ENCODE peak calls at places on chromosomes 4 and X, in four cellular contexts. E is HepG2, J is GM12878, H is H1. X is an unnamed sample.

GRCh38 chr4:128700659-128701350 is 108.7 kb upstream of the JADE1 start:
- DNase-seq in E (no peak), J (no peak), H (no peak), X (no peak)

GRCh38 chrX:15744181-15744867 is 6.3 kb downstream of the CA5B start:
- DNase-seq in E (peak), J (no peak), H (no peak), X (no peak)

GRCh38 chr4:23333946-23334878 is 555.6 kb downstream of the PPARGC1A start:
- DNase-seq in E (no peak), J (peak), H (no peak), X (peak)

GRCh38 chr4:94000559-94000958 is 172.0 kb downstream of the ATOH1 start:
- DNase-seq in E (no peak), J (no peak), H (no peak), X (no peak)

GRCh38 chr4:159153669-159154068 is 50.8 kb downstream of the RAPGEF2 start:
- DNase-seq in E (no peak), J (no peak), H (no peak), X (no peak)

GRCh38 chrX:10729000-10729399 is 108.6 kb upstream of the MID1 start:
- DNase-seq in E (no peak), J (no peak), H (no peak), X (no peak)

GRCh38 chr4:187383181-187383580 is 612.4 kb upstream of the ZFP42 start:
- DNase-seq in E (no peak), J (no peak), H (no peak), X (no peak)

GRCh38 chr4:151644625-151645024 is 116.2 kb downstream of the GATB start:
- DNase-seq in E (peak), J (no peak), H (no peak), X (peak)

GRCh38 chr4:52946811-52947210 is 84.7 kb downstream of the RASL11B start:
- DNase-seq in E (no peak), J (no peak), H (no peak), X (no peak)

GRCh38 chr4:97867557-97868091 is 275.7 kb downstream of the STPG2 start:
- DNase-seq in E (no peak), J (no peak), H (no peak), X (no peak)

GRCh38 chr4:159358226-159358625 is 255.3 kb downstream of the RAPGEF2 start:
- DNase-seq in E (no peak), J (no peak), H (no peak), X (no peak)

GRCh38 chr4:182764642-182765041 is 152.5 kb downstream of the DCTD start:
- DNase-seq in E (no peak), J (no peak), H (no peak), X (no peak)

GRCh38 chr4:124432500-124432899 is 280.0 kb downstream of the ANKRD50 start:
- DNase-seq in E (no peak), J (no peak), H (no peak), X (no peak)

GRCh38 chr4:159446266-159446976 is 343.5 kb downstream of the RAPGEF2 start:
- DNase-seq in E (peak), J (peak), H (peak), X (peak)

GRCh38 chrX:2385224-2385623 is 115.6 kb downstream of the DHRSX start:
- DNase-seq in E (no peak), J (no peak), H (no peak), X (no peak)

GRCh38 chrX:40094900-40095587 is 2.7 kb downstream of the BCOR start:
- DNase-seq in E (no peak), J (no peak), H (no peak), X (no peak)

GRCh38 chrX:38233891-38234807 is 13.5 kb upstream of the SRPX start:
- DNase-seq in E (no peak), J (no peak), H (no peak), X (no peak)

DNA sequence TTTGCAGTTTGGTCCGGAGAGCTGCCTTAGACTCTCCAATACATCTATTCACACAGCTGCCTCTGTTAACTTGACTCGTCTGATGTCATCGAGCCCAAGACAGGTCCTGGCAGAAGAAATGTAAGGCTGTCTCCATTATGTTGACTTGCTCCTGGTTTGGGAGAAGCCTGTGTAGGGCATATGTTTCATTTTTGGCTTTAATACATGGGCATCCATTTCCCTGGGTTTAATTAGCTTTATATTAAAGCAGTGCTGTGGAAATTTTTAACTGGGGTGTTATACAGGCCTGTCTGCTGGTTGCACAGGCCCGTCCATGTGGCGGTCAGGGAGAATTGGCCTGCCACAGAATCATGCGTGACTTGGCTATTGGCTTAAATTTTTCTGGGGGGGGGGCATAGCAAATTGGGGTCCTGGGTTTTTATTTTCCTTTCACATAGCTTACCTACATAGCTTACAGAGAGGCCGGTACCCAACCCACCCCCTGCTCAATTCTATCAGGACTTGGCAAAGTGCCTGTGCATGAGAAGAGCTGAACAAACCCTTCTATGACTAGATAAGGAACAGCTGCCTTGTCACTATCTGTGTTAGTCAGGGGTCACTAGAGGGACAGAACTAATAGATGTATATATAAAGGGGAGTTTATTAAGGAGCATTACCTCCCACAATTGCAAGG is 123.5 kb upstream of the WDR1 start:
- DNase-seq in E (no peak), J (no peak), H (no peak), X (peak)
- TF ChIP-seq RFX5 in E (no peak), J (no peak), H (no peak), X (no peak)

GRCh38 chr4:7803371-7803770 is 136.3 kb downstream of the AFAP1 start:
- DNase-seq in E (no peak), J (no peak), H (no peak), X (no peak)

GRCh38 chr4:7800996-7801395 is 138.7 kb downstream of the AFAP1 start:
- DNase-seq in E (no peak), J (no peak), H (no peak), X (no peak)

GRCh38 chr4:7803992-7804758 is 135.5 kb downstream of the AFAP1 start:
- DNase-seq in E (peak), J (no peak), H (peak), X (peak)

GRCh38 chr4:7800410-7800809 is 139.3 kb downstream of the AFAP1 start:
- DNase-seq in E (no peak), J (no peak), H (no peak), X (no peak)

DNA sequence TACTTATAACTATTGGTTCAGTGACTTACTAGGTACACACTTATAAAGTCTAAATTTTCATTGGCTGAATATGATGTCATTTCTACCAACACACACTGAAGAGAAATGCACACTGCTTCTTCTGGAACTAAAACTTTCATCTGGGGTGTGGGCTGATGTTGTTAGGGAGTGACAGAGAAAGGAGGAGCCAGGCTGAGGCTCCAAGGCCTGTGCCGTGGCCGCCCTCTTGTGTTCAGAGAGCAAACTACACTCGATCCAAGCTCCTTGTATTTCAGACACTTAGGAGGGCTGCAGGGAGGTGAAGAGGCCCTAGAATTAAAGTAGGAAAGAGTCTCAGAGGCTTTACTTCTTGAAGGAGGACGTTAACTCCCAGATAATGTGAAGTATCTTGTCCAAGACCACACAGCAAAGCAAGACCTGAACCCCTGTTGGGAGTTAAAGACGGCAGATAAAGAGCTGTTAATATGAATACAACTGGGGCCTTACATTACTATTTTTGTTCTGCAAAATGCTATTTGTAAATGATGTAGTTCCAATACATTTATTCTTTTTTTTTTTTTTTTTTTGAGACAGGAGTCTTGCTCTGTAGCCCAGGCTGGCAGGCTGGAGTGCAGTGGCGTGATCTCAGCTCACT is 137.5 kb downstream of the AFAP1 start:
- DNase-seq in E (peak), J (no peak), H (peak), X (peak)
- TF ChIP-seq ATF3 in E (no peak), J (no peak), H (no peak), X (no peak)

DNA sequence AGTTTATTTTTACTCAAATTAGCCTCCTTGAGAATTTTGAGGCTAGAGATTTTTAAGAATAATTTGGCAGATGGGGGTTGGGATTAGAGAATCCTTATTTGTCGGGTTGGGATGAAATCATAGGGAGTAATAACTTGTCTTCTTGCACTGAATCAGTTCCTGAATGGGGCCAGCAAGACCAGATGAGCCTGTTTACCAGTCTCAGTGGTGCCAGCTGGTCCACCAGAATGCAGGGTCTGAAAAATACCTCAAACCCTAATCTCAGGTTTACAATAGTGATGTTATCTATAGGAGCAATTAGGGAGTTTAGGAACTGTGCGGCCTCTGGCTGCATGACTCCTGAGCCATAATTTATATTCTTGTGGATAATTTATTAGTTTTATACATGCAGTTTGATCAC is 705.9 kb upstream of the AGA start:
- DNase-seq in E (no peak), J (no peak), H (no peak), X (no peak)
- TF ChIP-seq RFX5 in E (no peak), J (no peak), H (no peak), X (no peak)

DNA sequence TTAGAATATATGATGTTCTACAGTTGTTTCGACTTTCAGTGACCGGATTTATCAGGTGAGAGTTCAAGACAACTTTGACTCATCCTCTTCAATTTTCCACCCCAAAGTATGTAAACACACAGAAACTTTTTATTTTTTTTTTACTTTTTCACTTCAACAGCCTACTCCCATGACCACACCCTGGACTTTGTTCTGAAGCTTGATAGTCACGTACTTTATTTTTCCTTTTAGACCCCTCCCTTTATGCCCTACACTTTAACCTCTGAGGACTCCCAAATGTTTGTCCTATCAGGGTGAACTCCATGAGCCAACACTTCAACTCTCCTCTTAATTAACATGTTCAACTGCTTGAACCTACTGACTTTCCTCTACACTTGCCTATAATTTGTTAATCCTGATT is 2.5 kb upstream of the DDX60 start:
- DNase-seq in E (no peak), J (no peak), H (no peak), X (no peak)
- TF ChIP-seq ATF3 in E (no peak), J (no peak), H (no peak), X (no peak)

GRCh38 chr4:85498068-85498733 is 23.3 kb downstream of the ARHGAP24 start:
- DNase-seq in E (no peak), J (peak), H (no peak), X (no peak)
- TF ChIP-seq RFX5 in E (no peak), J (no peak), H (no peak), X (no peak)

DNA sequence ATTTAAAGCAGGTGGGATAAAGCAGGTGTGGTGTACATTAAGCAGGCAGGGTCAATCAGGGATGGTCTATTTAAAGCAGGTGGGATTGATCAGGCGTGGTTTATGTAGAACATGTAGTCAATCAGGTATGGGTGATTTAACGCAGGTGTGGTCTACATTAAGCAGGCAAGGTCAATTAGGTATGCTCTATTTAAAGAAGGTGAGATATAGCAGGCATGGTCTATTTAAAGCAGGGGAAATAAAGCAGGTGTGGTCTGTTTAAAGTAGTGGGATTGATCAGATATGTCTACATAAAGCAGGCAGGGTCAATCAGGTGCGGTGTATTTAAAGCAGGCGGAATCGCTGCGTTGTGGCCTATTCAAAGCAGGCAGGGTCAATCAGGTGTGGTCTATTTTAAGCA is 88.6 kb upstream of the MXRA5 start:
- DNase-seq in E (no peak), J (no peak), H (no peak), X (no peak)
- TF ChIP-seq ATF3 in E (no peak), J (no peak), H (no peak), X (no peak)

DNA sequence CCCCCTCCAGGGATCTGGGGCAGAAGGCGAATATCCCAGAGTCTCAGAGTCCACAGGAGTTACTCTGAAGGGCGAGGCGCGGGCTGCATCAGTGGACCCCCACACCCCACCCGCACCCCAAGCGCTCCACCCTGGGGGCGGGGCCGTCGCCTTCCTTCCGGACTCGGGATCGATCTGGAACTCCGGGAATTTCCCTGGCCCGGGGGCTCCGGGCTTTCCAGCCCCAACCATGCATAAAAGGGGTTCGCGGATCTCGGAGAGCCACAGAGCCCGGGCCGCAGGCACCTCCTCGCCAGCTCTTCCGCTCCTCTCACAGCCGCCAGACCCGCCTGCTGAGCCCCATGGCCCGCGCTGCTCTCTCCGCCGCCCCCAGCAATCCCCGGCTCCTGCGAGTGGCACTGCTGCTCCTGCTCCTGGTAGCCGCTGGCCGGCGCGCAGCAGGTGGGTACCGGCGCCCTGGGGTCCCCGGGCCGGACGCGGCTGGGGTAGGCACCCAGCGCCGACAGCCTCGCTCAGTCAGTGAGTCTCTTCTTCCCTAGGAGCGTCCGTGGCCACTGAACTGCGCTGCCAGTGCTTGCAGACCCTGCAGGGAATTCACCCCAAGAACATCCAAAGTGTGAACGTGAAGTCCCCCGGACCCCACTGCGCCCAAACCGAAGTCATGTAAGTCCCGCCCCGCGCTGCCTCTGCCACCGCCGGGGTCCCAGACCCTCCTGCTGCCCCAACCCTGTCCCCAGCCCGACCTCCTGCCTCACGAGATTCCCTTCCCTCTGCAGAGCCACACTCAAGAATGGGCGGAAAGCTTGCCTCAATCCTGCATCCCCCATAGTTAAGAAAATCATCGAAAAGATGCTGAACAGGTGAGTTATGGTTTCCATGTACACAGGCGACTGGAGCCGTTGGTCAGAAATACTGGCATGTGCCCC is at the start of gene CXCL1:
- DNase-seq in E (no peak), J (no peak), H (no peak), X (peak)
- TF ChIP-seq RFX5 in E (no peak), J (no peak), H (no peak), X (no peak)

GRCh38 chr4:64230709-64231310 is 178.4 kb downstream of the TECRL start:
- DNase-seq in E (no peak), J (no peak), H (no peak), X (no peak)
- TF ChIP-seq ATF3 in E (no peak), J (no peak), H (no peak), X (no peak)

DNA sequence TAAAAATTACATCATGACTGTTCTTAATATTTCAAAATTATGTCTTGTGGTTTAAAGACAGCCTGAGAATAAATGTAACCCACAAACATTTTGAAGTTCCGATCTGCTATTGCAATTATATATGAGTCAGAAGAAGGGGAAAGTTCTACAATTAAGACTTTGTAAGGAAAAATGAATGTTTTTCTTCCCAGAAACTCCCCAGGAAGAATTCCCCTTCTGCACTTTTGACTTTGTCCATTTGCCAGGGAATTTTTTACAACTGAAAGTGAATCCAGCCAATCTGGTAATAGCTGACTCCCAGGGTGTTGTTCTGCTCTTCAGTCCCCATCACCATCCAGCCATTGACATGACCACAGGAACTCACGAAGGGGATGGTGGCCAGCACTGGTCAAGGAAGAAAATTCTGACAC is 61.6 kb upstream of the NOCT start:
- DNase-seq in E (no peak), J (no peak), H (no peak), X (no peak)
- TF ChIP-seq RFX5 in E (no peak), J (no peak), H (no peak), X (no peak)

GRCh38 chr4:73976716-73977115 is 5.1 kb downstream of the PF4 start:
- DNase-seq in E (no peak), J (no peak), H (no peak), X (no peak)

GRCh38 chr4:73974352-73974751 is 7.5 kb downstream of the PF4 start:
- DNase-seq in E (no peak), J (no peak), H (no peak), X (no peak)

GRCh38 chr4:73976217-73976616 is 5.6 kb downstream of the PF4 start:
- DNase-seq in E (no peak), J (no peak), H (no peak), X (no peak)

GRCh38 chr4:73979407-73979806 is 2.4 kb downstream of the PF4 start:
- DNase-seq in E (no peak), J (no peak), H (no peak), X (no peak)

GRCh38 chr4:73978886-73979285 is 2.9 kb downstream of the PF4 start:
- DNase-seq in E (no peak), J (no peak), H (no peak), X (no peak)
- TF ChIP-seq ATF3 in E (no peak), J (no peak), H (no peak), X (no peak)